ENCODE peak calls at places on chromosomes 1 and 21, in seven cellular contexts. B is right lobe of liver; E is CD8-positive, alpha-beta memory T cell; J is CD4-positive, alpha-beta memory T cell; X is CD8-positive, alpha-beta T cell; U is IMR-90; C is body of pancreas. K is an unnamed sample.

GRCh38 chr1:47709302-47710074 is 271.6 kb downstream of the FOXD2 start:
- DNase-seq in B (no peak), E (no peak), J (no peak), X (no peak), U (no peak), C (no peak), K (peak; percentile 77)

GRCh38 chr1:222749927-222750326 is 12.9 kb downstream of the FAM177B start:
- DNase-seq in B (no peak), E (no peak), J (no peak), X (no peak), U (no peak), C (no peak), K (no peak)

GRCh38 chr1:80418134-80418533 is 1382.6 kb upstream of the ADGRL2 start:
- DNase-seq in B (no peak), E (no peak), J (no peak), X (no peak), U (no peak), C (no peak), K (no peak)

GRCh38 chr1:219385786-219386427 is 212.2 kb downstream of the LYPLAL1 start:
- DNase-seq in B (peak; percentile 61), E (no peak), J (no peak), X (no peak), U (peak; percentile 71), C (peak; percentile 69), K (no peak)

GRCh38 chr1:159071970-159072582 is 4.5 kb downstream of the AIM2 start:
- DNase-seq in B (no peak), E (no peak), J (peak; percentile 43), X (no peak), U (peak; percentile 80), C (no peak), K (no peak)

GRCh38 chr1:18865176-18865575 is 5.7 kb upstream of the TAS1R2 start:
- DNase-seq in B (no peak), E (no peak), J (no peak), X (no peak), U (no peak), C (no peak), K (no peak)

GRCh38 chr1:34055828-34056227 is 109.2 kb downstream of the CSMD2 start:
- DNase-seq in B (no peak), E (no peak), J (no peak), X (no peak), U (no peak), C (no peak), K (no peak)

GRCh38 chr21:36076878-36077658 is 7.2 kb downstream of the CBR1 start:
- DNase-seq in B (no peak), E (no peak), J (no peak), X (no peak), U (no peak), C (no peak), K (peak; percentile 52)

GRCh38 chr1:205849619-205850355 is at the start of gene PM20D1:
- DNase-seq in B (peak; percentile 62), E (peak; percentile 87), J (peak; percentile 82), X (peak; percentile 87), U (peak; percentile 69), C (peak; percentile 93), K (peak; percentile 81)

GRCh38 chr1:245008761-245009160 is 144.4 kb upstream of the HNRNPU start:
- DNase-seq in B (no peak), E (no peak), J (no peak), X (no peak), U (no peak), C (no peak), K (no peak)

GRCh38 chr1:205678286-205679111 is 1.8 kb downstream of the SLC45A3 start:
- DNase-seq in B (peak; percentile 71), E (no peak), J (no peak), X (no peak), U (peak; percentile 55), C (no peak), K (peak; percentile 58)

GRCh38 chr1:167052389-167052788 is 37.8 kb downstream of the GPA33 start:
- DNase-seq in B (no peak), E (no peak), J (no peak), X (no peak), U (no peak), C (no peak), K (no peak)

GRCh38 chr1:180632326-180633088 is 685 bp downstream of the XPR1 start:
- DNase-seq in B (peak; percentile 76), E (peak; percentile 51), J (no peak), X (peak; percentile 76), U (no peak), C (peak; percentile 66), K (peak; percentile 76)

GRCh38 chr1:46520063-46520911 is 30.7 kb downstream of the DMBX1 start:
- DNase-seq in B (no peak), E (no peak), J (no peak), X (no peak), U (peak; percentile 75), C (no peak), K (no peak)

GRCh38 chr1:53220171-53220961 is at the start of gene CZIB:
- DNase-seq in B (peak; percentile 95), E (peak; percentile 87), J (peak; percentile 90), X (peak; percentile 95), U (peak; percentile 88), C (peak; percentile 95), K (peak; percentile 98)

GRCh38 chr1:209095627-209096595 is 487.6 kb upstream of the CAMK1G start:
- DNase-seq in B (peak; percentile 51), E (no peak), J (no peak), X (no peak), U (peak; percentile 0), C (no peak), K (no peak)

GRCh38 chr1:201329801-201330200 is 46.5 kb downstream of the PKP1 start:
- DNase-seq in B (no peak), E (no peak), J (no peak), X (no peak), U (peak; percentile 20), C (no peak), K (no peak)

GRCh38 chr1:207495816-207496792 is at the start of gene CR1:
- DNase-seq in B (peak; percentile 52), E (no peak), J (peak; percentile 22), X (peak; percentile 73), U (no peak), C (peak; percentile 38), K (peak; percentile 17)

GRCh38 chr1:225735252-225736149 is 42.1 kb upstream of the SRP9 start:
- DNase-seq in B (peak; percentile 80), E (no peak), J (no peak), X (no peak), U (peak; percentile 98), C (peak; percentile 74), K (peak; percentile 64)

GRCh38 chr1:44359234-44359937 is 4.3 kb upstream of the ERI3 start:
- DNase-seq in B (no peak), E (no peak), J (no peak), X (no peak), U (no peak), C (no peak), K (no peak)

GRCh38 chr21:44628707-44629391 is 2.0 kb downstream of the KRTAP10-9 start:
- DNase-seq in B (no peak), E (no peak), J (no peak), X (peak; percentile 48), U (no peak), C (no peak), K (no peak)

GRCh38 chr1:99590578-99591209 is 55.2 kb upstream of the PALMD start:
- DNase-seq in B (no peak), E (no peak), J (no peak), X (no peak), U (peak; percentile 94), C (no peak), K (peak; percentile 17)

GRCh38 chr1:75632350-75632949 is 21.5 kb upstream of the SLC44A5 start:
- DNase-seq in B (no peak), E (no peak), J (no peak), X (no peak), U (peak; percentile 23), C (peak; percentile 27), K (no peak)

GRCh38 chr1:245058436-245058835 is 96.3 kb upstream of the KIF26B start:
- DNase-seq in B (no peak), E (no peak), J (no peak), X (no peak), U (no peak), C (no peak), K (no peak)

GRCh38 chr1:91827094-91828006 is 58.6 kb downstream of the TGFBR3 start:
- DNase-seq in B (peak; percentile 56), E (no peak), J (no peak), X (no peak), U (no peak), C (peak; percentile 80), K (peak; percentile 69)

DNA sequence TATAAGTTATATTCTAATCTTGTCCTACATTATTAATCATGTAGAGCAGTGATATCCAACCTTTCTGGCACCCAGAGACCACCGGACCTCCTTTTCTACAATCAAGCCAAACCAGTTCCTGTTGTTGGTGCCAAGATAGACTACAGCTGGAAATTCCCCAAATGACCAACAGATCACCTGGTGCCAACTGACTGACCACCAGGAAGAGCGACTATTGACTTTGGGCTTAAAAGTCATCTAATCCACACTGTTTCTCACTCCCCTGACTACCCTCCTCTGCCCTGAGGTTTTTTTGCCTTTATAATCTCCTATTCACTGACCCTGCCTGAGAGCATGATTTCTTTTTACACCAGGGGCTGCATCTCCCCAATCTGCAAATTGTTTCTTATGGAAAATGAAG is 425.2 kb downstream of the TTLL7 start:
- DNase-seq in B (no peak), E (no peak), J (no peak), X (no peak), U (no peak), C (no peak), K (no peak)
- H3K4me1 ChIP-seq in B (no peaks in the 10 kb centered on the region), E (no peaks in the 10 kb centered on the region), J (no peaks in the 10 kb centered on the region), X (no peaks in the 10 kb centered on the region), U (no peaks in the 10 kb centered on the region), C (peaks cover 6% of the 10 kb centered on the region), K (no peaks in the 10 kb centered on the region)

GRCh38 chr1:184623404-184623803 is 131.3 kb downstream of the EDEM3 start:
- DNase-seq in B (no peak), E (no peak), J (no peak), X (no peak), U (no peak), C (no peak), K (peak; percentile 34)
- H3K4me1 ChIP-seq in B (peaks cover 45% of the 10 kb centered on the region), E (no peaks in the 10 kb centered on the region), J (no peaks in the 10 kb centered on the region), X (no peaks in the 10 kb centered on the region), U (peaks cover 12% of the 10 kb centered on the region), C (no peaks in the 10 kb centered on the region), K (peaks cover 20% of the 10 kb centered on the region)

DNA sequence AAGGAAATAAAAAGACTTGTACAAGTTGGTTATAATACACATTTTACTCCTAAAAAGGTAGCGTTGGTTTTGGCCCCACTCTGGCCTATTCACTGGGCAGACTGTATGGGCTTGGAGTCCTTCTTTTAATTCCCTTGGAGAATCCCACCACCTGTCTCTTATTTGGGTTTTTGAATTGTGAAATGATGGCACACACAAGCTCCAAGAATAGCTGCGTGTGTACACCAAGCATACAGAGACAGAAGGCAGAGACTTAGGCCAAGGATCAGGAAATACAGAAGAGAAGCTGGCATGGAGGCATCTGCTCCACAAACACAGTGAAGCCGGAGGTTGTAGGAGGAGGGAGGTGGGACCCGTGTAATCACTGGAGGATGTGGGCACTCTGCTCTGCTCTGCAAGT is 29.1 kb downstream of the DDR2 start:
- DNase-seq in B (no peak), E (no peak), J (no peak), X (no peak), U (no peak), C (no peak), K (no peak)
- H3K4me1 ChIP-seq in B (no peaks in the 10 kb centered on the region), E (no peaks in the 10 kb centered on the region), J (no peaks in the 10 kb centered on the region), X (no peaks in the 10 kb centered on the region), U (peaks cover 21% of the 10 kb centered on the region), C (no peaks in the 10 kb centered on the region), K (no peaks in the 10 kb centered on the region)

DNA sequence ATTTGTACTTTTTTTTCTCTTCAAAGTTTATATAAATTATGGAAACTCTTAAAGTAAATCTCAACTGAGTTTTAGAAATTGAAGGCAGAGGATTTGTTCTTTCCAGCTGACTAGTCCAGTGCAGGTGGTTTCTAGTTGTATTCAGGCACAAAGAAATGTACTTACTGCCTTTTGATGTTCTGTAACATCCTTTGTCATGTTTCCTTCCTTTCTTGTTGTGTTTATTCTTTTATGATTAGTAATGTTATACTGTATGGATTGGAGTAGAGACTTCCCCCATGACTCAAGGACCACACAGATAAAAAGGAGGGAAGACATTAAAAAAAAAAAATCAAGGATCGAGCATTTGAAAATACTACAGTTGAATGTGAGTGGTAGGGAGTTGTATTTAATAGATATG is 8.0 kb downstream of the HIPK1 start:
- DNase-seq in B (no peak), E (no peak), J (no peak), X (no peak), U (peak; percentile 58), C (no peak), K (no peak)
- H3K4me1 ChIP-seq in B (peaks cover 28% of the 10 kb centered on the region), E (peaks cover 94% of the 10 kb centered on the region), J (peaks cover 95% of the 10 kb centered on the region), X (peaks cover 95% of the 10 kb centered on the region), U (peaks cover 2% of the 10 kb centered on the region), C (peaks cover 51% of the 10 kb centered on the region), K (peaks cover 16% of the 10 kb centered on the region)

K was measured in mucosa of descending colon.